ENCODE peak calls at places on chromosomes 6 and 20, in four cellular contexts. T, V, G and L are unnamed samples.
A peak's percentile ranks its signal among the peaks of the same experiment; 100 is the strongest.

GRCh38 chr6:107624541-107624940 is 134.6 kb downstream of the SOBP start:
- DNase-seq in G (no peak), V (no peak), T (no peak), L (no peak)

GRCh38 chr20:52179331-52180166 is 12.0 kb downstream of the ZFP64 start:
- DNase-seq in G (no peak), V (no peak), T (no peak), L (no peak)

GRCh38 chr20:33791959-33792597 is 19.1 kb upstream of the CHMP4B start:
- DNase-seq in T (no peak), G (peak; percentile 44), V (peak; percentile 51), L (peak; percentile 31)

GRCh38 chr20:32743237-32744112 is at the start of gene COMMD7:
- DNase-seq in V (peak; percentile 72), G (peak; percentile 51), T (peak; percentile 84), L (peak; percentile 74)

GRCh38 chr20:17619351-17620093 is 49.6 kb downstream of the DSTN start:
- DNase-seq in G (no peak), T (no peak), V (peak; percentile 31), L (peak; percentile 1)

GRCh38 chr20:63118303-63118670 is 97.6 kb downstream of the YTHDF1 start:
- DNase-seq in T (peak; percentile 72), V (no peak), G (no peak), L (no peak)

GRCh38 chr20:38108438-38109024 is 56.5 kb downstream of the TGM2 start:
- DNase-seq in T (peak; percentile 52), G (peak; percentile 83), V (peak; percentile 47), L (peak; percentile 20)

GRCh38 chr6:80214436-80215022 is 108.1 kb downstream of the BCKDHB start:
- DNase-seq in T (no peak), G (peak; percentile 76), V (peak; percentile 45), L (peak; percentile 17)

GRCh38 chr6:131766631-131767030 is 41.2 kb upstream of the ENPP1 start:
- DNase-seq in T (no peak), V (no peak), G (no peak), L (no peak)

GRCh38 chr6:48199502-48199901 is 88.5 kb upstream of the PTCHD4 start:
- DNase-seq in G (no peak), V (no peak), T (no peak), L (no peak)

GRCh38 chr20:52937701-52938100 is 34.5 kb upstream of the TSHZ2 start:
- DNase-seq in V (no peak), T (no peak), G (no peak), L (no peak)

GRCh38 chr6:18165746-18166145 is 10.5 kb downstream of the KDM1B start:
- DNase-seq in T (no peak), G (no peak), V (no peak), L (no peak)

GRCh38 chr20:48945840-48946514 is 24.5 kb downstream of the ARFGEF2 start:
- DNase-seq in T (peak; percentile 85), G (no peak), V (peak; percentile 72), L (peak; percentile 65)

GRCh38 chr20:35060168-35060567 is 32.4 kb downstream of the TRPC4AP start:
- DNase-seq in G (no peak), V (no peak), T (no peak), L (no peak)

GRCh38 chr6:78700997-78701396 is 166.4 kb upstream of the IRAK1BP1 start:
- DNase-seq in V (no peak), G (no peak), T (no peak), L (no peak)

GRCh38 chr20:21665687-21666446 is 39.6 kb upstream of the PAX1 start:
- DNase-seq in T (no peak), V (no peak), G (no peak), L (no peak)

GRCh38 chr20:10960416-10960815 is 286.6 kb upstream of the JAG1 start:
- DNase-seq in T (no peak), G (no peak), V (no peak), L (no peak)

GRCh38 chr6:45421700-45422540 is 44.2 kb upstream of the SUPT3H start:
- DNase-seq in V (peak; percentile 30), G (peak; percentile 81), T (peak; percentile 72), L (peak; percentile 45)

GRCh38 chr20:53162251-53162835 is 190.2 kb downstream of the TSHZ2 start:
- DNase-seq in T (no peak), G (peak; percentile 75), V (peak; percentile 22), L (peak; percentile 23)

GRCh38 chr20:19491241-19491640 is 266.8 kb upstream of the RIN2 start:
- DNase-seq in G (no peak), V (no peak), T (no peak), L (no peak)

GRCh38 chr20:57181639-57182038 is 84.8 kb downstream of the BMP7 start:
- DNase-seq in V (no peak), T (no peak), G (no peak), L (no peak)

GRCh38 chr6:97198181-97198580 is 84.8 kb downstream of the MMS22L start:
- DNase-seq in V (no peak), T (no peak), G (no peak), L (no peak)

GRCh38 chr6:138492871-138493270 is 6.4 kb downstream of the NHSL1 start:
- DNase-seq in V (no peak), G (no peak), T (no peak), L (no peak)

GRCh38 chr6:20674664-20675063 is 140.4 kb downstream of the CDKAL1 start:
- DNase-seq in T (no peak), G (no peak), V (no peak), L (no peak)

GRCh38 chr6:97064578-97064977 is 140.1 kb downstream of the KLHL32 start:
- DNase-seq in G (no peak), V (no peak), T (no peak), L (no peak)

GRCh38 chr6:117448732-117449131 is 23.0 kb upstream of the ROS1 start:
- DNase-seq in T (peak; percentile 83), V (no peak), G (peak; percentile 89), L (no peak)

GRCh38 chr6:111872521-111873177 is 603 bp downstream of the FYN start:
- DNase-seq in V (no peak), T (no peak), G (peak; percentile 68), L (peak; percentile 25)

GRCh38 chr20:56870271-56870670 is 241.2 kb downstream of the TFAP2C start:
- DNase-seq in G (no peak), T (no peak), V (no peak), L (no peak)

GRCh38 chr6:446418-447366 is 55.1 kb downstream of the IRF4 start:
- DNase-seq in T (no peak), V (no peak), G (no peak), L (no peak)

GRCh38 chr6:72825265-72825918 is 203.5 kb downstream of the KCNQ5 start:
- DNase-seq in T (no peak), G (peak; percentile 45), V (no peak), L (no peak)

GRCh38 chr6:90403489-90404381 is 107.1 kb upstream of the BACH2 start:
- DNase-seq in V (no peak), G (peak; percentile 88), T (no peak), L (no peak)

GRCh38 chr6:30981942-30982772 is 1.4 kb upstream of the MUC21 start:
- DNase-seq in V (peak; percentile 62), G (peak; percentile 78), T (no peak), L (peak; percentile 61)

GRCh38 chr20:5041433-5041832 is 40.1 kb upstream of the SLC23A2 start:
- DNase-seq in T (no peak), G (peak; percentile 25), V (no peak), L (peak; percentile 59)

GRCh38 chr6:10640402-10640801 is 54.0 kb downstream of the C6orf52 start:
- DNase-seq in T (no peak), G (no peak), V (no peak), L (no peak)

GRCh38 chr20:50514750-50515149 is 4.6 kb downstream of the PTPN1 start:
- DNase-seq in G (no peak), V (no peak), T (no peak), L (no peak)

GRCh38 chr6:117397536-117398227 is 28.1 kb downstream of the ROS1 start:
- DNase-seq in G (peak; percentile 57), V (no peak), T (no peak), L (no peak)

GRCh38 chr20:3330046-3330741 is 77.3 kb downstream of the DNAAF9 start:
- DNase-seq in G (peak; percentile 61), T (no peak), V (no peak), L (no peak)

GRCh38 chr6:116059713-116060571 is 749 bp downstream of the FRK start:
- DNase-seq in G (peak; percentile 7), V (peak; percentile 53), T (no peak), L (peak; percentile 70)

GRCh38 chr6:51137777-51138176 is 319.1 kb downstream of the TFAP2B start:
- DNase-seq in G (no peak), V (no peak), T (no peak), L (no peak)

GRCh38 chr6:51139841-51140462 is 321.3 kb downstream of the TFAP2B start:
- DNase-seq in T (no peak), V (no peak), G (no peak), L (no peak)
- H3K36me3 ChIP-seq in T (no peaks in the 10 kb centered on the region), V (no peaks in the 10 kb centered on the region), G (no peaks in the 10 kb centered on the region), L (no peaks in the 10 kb centered on the region)

DNA sequence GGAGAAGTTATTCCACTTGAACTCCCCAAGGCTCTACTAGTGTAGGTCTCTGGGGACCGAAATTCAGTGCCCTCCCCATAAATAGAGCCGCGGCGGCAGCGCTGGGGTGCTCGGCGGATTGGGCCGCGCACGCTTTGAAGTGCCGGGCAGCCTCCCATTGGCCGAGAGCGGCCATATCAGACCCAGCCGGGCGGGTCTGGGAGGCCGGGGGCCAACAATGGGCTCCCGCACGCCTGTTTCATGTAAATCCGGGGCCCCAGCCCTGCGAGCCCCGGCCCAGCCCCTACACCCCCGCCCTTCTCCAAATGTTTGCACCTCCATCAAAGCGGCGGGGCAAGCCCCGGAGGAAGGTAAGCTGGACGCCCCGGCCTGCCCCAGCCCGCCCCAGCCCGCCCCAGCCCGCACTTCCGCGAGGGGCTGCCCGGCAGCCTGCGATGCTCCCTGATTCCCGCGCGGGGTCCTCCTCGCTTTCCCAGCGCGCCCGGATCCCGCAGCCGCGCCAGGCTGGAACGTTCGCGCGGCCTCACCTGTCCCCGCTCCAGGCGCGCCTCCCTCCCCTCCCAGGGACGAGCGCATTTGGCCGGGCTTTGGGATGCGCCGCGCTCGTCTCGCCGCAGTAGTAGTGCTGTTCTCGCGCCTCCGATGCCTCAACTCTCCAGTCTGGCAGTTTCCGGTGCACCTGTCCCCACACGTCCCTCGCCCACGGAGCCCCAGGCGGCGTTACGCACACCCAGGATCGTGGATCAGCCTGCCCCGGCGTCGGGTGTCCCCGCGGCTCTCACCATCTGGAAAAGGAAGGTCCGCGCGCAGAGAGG is at the start of gene TBXT:
- DNase-seq in G (no peak), V (no peak), T (no peak), L (peak; percentile 11)
- H3K4me3 ChIP-seq in G (no peak within 1 kb of the TSS), V (no peak within 1 kb of the TSS), T (no peak within 1 kb of the TSS), L (peak within 1 kb of the TSS; percentile 30)

GRCh38 chr6:144840619-144841018 is 555.5 kb downstream of the UTRN start:
- DNase-seq in G (no peak), V (no peak), T (no peak), L (no peak)
- H3K36me3 ChIP-seq in G (peaks cover 2% of the 10 kb centered on the region), V (peaks cover 22% of the 10 kb centered on the region), T (peaks cover 9% of the 10 kb centered on the region), L (peaks cover 43% of the 10 kb centered on the region)

GRCh38 chr6:158438201-158438600 is 121.7 kb upstream of the TMEM181 start:
- DNase-seq in T (no peak), G (no peak), V (no peak), L (no peak)

GRCh38 chr6:158445426-158446085 is 114.3 kb upstream of the TMEM181 start:
- DNase-seq in G (no peak), V (no peak), T (no peak), L (no peak)

GRCh38 chr6:158439255-158439654 is 120.6 kb upstream of the TMEM181 start:
- DNase-seq in G (no peak), V (no peak), T (no peak), L (no peak)

GRCh38 chr6:158442309-158442705 is 117.6 kb upstream of the TMEM181 start:
- DNase-seq in V (no peak), G (no peak), T (no peak), L (no peak)

GRCh38 chr6:158441639-158442308 is 118.1 kb upstream of the TMEM181 start:
- DNase-seq in G (peak; percentile 11), V (no peak), T (no peak), L (peak; percentile 7)
- H3K4me3 ChIP-seq in G (no peak overlapping the region), V (no peak overlapping the region), T (no peak overlapping the region), L (no peak overlapping the region)